ENCODE peak calls at places on chromosomes 13 and 19, in nine cellular contexts. J is GM12878, Q is neural progenitor cell, P is IMR-90, S is PC-9, W is mammary epithelial cell, Z is fibroblast of lung, T is keratinocyte, E is H9. L is an unnamed sample.

GRCh38 chr13:51453308-51453958 is 597 bp upstream of the INTS6 start:
- DNase-seq in W (no peak), T (no peak), S (peak), Z (no peak), E (no peak), Q (peak), J (peak), P (no peak), L (no peak)

GRCh38 chr19:4575267-4575793 is 15.8 kb upstream of the SEMA6B start:
- DNase-seq in W (peak), T (peak), J (no peak), E (peak), S (peak), P (peak), Z (peak), Q (peak), L (no peak)

GRCh38 chr19:56838930-56839664 is 1.4 kb downstream of the PEG3 start:
- DNase-seq in E (no peak), Z (peak), J (no peak), T (no peak), W (peak), S (no peak), Q (no peak), P (no peak), L (peak)

GRCh38 chr19:48481846-48482639 is 12.9 kb downstream of the CYTH2 start:
- DNase-seq in Z (no peak), T (no peak), S (no peak), W (no peak), P (no peak), J (no peak), E (no peak), Q (no peak), L (no peak)

GRCh38 chr19:40596608-40597328 is 4.4 kb upstream of the LTBP4 start:
- DNase-seq in Z (peak), W (no peak), E (peak), Q (peak), S (peak), J (no peak), T (no peak), P (peak), L (no peak)

GRCh38 chr19:4060621-4061177 is 6.0 kb downstream of the ZBTB7A start:
- DNase-seq in J (no peak), Z (no peak), S (no peak), W (no peak), P (no peak), E (no peak), Q (no peak), T (no peak), L (no peak)

GRCh38 chr13:99827011-99827410 is 144.6 kb downstream of the ZIC5 start:
- DNase-seq in T (no peak), E (no peak), P (no peak), J (no peak), Q (no peak), Z (no peak), W (no peak), S (no peak), L (no peak)

GRCh38 chr19:56107626-56108351 is 13.3 kb downstream of the ZNF787 start:
- DNase-seq in E (no peak), Z (no peak), W (no peak), J (no peak), S (no peak), T (no peak), Q (no peak), P (no peak), L (no peak)

GRCh38 chr19:16309653-16310052 is 15.0 kb upstream of the KLF2 start:
- DNase-seq in P (no peak), E (no peak), S (no peak), W (no peak), T (no peak), J (no peak), Z (no peak), Q (no peak), L (no peak)

GRCh38 chr13:78960881-78961280 is 301.9 kb upstream of the OBI1 start:
- DNase-seq in W (no peak), Q (no peak), T (no peak), P (no peak), S (no peak), E (peak), J (no peak), Z (no peak), L (no peak)

GRCh38 chr19:33767898-33768413 is 28.7 kb upstream of the KCTD15 start:
- DNase-seq in S (no peak), Z (peak), W (no peak), P (peak), T (no peak), Q (peak), J (no peak), E (peak), L (peak)

GRCh38 chr19:45876411-45877197 is 9.3 kb downstream of the IRF2BP1 start:
- DNase-seq in E (peak), Q (peak), W (no peak), S (no peak), P (peak), J (no peak), Z (peak), T (no peak), L (no peak)

GRCh38 chr13:113084094-113084942 is 21.3 kb upstream of the F7 start:
- DNase-seq in W (no peak), T (no peak), Z (no peak), E (no peak), J (no peak), Q (no peak), S (no peak), P (no peak), L (no peak)

GRCh38 chr13:44870456-44870929 is 118.8 kb downstream of the NUFIP1 start:
- DNase-seq in Z (no peak), T (no peak), W (peak), J (no peak), S (peak), E (no peak), Q (no peak), P (no peak), L (no peak)

GRCh38 chr19:7993560-7993959 is 11.9 kb downstream of the ELAVL1 start:
- DNase-seq in Z (no peak), E (no peak), J (no peak), S (no peak), P (no peak), W (no peak), Q (no peak), T (no peak), L (no peak)

GRCh38 chr13:106986033-106986484 is 418.1 kb upstream of the ARGLU1 start:
- DNase-seq in J (no peak), Z (peak), Q (peak), S (no peak), W (no peak), E (peak), P (peak), T (no peak), L (no peak)

GRCh38 chr19:50328257-50329145 is 676 bp downstream of the KCNC3 start:
- DNase-seq in E (peak), Z (no peak), S (no peak), T (no peak), P (no peak), W (no peak), J (no peak), Q (peak), L (no peak)

GRCh38 chr19:50326101-50326664 is 3.0 kb downstream of the KCNC3 start:
- DNase-seq in E (no peak), Q (no peak), W (no peak), J (no peak), Z (no peak), T (no peak), S (no peak), P (no peak), L (no peak)

GRCh38 chr19:50327013-50327412 is 2.2 kb downstream of the KCNC3 start:
- DNase-seq in Q (no peak), P (no peak), T (no peak), W (no peak), J (no peak), S (no peak), Z (no peak), E (no peak), L (no peak)

GRCh38 chr19:50329146-50329925 is at the start of gene KCNC3:
- DNase-seq in T (no peak), E (peak), W (peak), Z (peak), P (peak), J (peak), Q (peak), S (peak), L (peak)

GRCh38 chr19:50327461-50328256 is 1.5 kb downstream of the KCNC3 start:
- DNase-seq in W (no peak), P (no peak), T (no peak), E (no peak), J (no peak), S (no peak), Z (no peak), Q (no peak), L (no peak)
- H2AFZ ChIP-seq in W (no peak), P (no peak), T (no peak), E (no peak), J (no peak), S (no peak), Z (no peak), Q (no peak), L (no peak)

GRCh38 chr13:77919351-77920294 is 992 bp upstream of the EDNRB start:
- DNase-seq in W (no peak), T (no peak), Z (peak), J (no peak), S (no peak), E (peak), Q (peak), P (peak), L (peak)
- H3K4me2 ChIP-seq in W (peak), T (peak), Z (peak), J (peak), S (no peak), E (peak), Q (peak), P (peak), L (peak)

DNA sequence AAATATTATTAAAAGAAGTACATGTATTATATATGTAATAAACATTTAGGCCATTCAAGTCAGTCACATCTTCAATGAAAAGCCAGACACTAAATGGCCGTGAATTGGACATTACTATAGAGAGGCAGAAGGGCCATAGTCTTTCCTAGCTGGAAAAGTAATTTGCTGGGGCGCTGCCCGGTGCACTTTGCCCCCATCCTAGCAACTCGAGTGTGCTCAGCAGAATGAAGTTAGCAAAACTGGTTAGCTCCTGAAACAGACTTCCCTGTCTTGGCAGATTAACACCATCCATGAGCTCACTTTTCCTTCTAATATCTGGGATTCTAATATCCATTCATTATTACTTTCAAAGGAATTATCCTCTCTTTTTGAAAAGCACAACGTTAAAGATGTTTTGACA is 2.8 kb upstream of the SPRYD7 start:
- DNase-seq in J (no peak), Q (no peak), W (no peak), P (no peak), Z (peak), T (no peak), S (no peak), E (no peak), L (no peak)
- H3K27ac ChIP-seq in J (no peak), Q (no peak), W (no peak), P (no peak), Z (no peak), T (no peak), S (no peak), E (no peak), L (no peak)

GRCh38 chr13:30443957-30444404 is 21.7 kb downstream of the UBE2L5 start:
- DNase-seq in S (no peak), T (no peak), P (no peak), W (no peak), Z (no peak), J (no peak), Q (no peak), E (no peak), L (no peak)
- H2AFZ ChIP-seq in S (no peak), T (no peak), P (peak), W (no peak), Z (no peak), J (peak), Q (no peak), E (no peak), L (no peak)

L was measured in neuronal stem cell.